ENCODE peak calls at places on chromosomes 16 and 17, in eight cellular contexts. Z is mesothelial cell of epicardium, B is neural crest cell, Y is GM06990, H is ascending aorta, C is dorsolateral prefrontal cortex, F is progenitor cell of endocrine pancreas, I is heart left ventricle. G is an unnamed sample.

GRCh38 chr16:63684116-63684515 is 1437.7 kb downstream of the CDH11 start:
- DNase-seq in Z (no peak), B (no peak), Y (no peak), H (no peak), C (no peak), F (no peak), I (no peak), G (no peak)

GRCh38 chr16:85767569-85767968 is 16.7 kb upstream of the C16orf74 start:
- DNase-seq in Z (no peak), B (no peak), Y (no peak), H (no peak), C (no peak), F (no peak), I (no peak), G (no peak)

GRCh38 chr17:1252203-1252608 is 18.0 kb upstream of the BHLHA9 start:
- DNase-seq in Z (no peak), B (no peak), Y (no peak), H (no peak), C (no peak), F (no peak), I (peak), G (no peak)

GRCh38 chr17:71412803-71413202 is 708.0 kb upstream of the SOX9 start:
- DNase-seq in Z (no peak), B (no peak), Y (no peak), H (no peak), C (no peak), F (no peak), I (no peak), G (no peak)

GRCh38 chr16:1337486-1337885 is 4.0 kb downstream of the BAIAP3 start:
- DNase-seq in Z (no peak), B (no peak), Y (no peak), H (no peak), C (no peak), F (no peak), I (no peak), G (no peak)

GRCh38 chr16:81720973-81721907 is 57.9 kb upstream of the PLCG2 start:
- DNase-seq in Z (no peak), B (no peak), Y (no peak), H (no peak), C (no peak), F (no peak), I (no peak), G (no peak)

GRCh38 chr17:79732804-79733691 is 2.3 kb downstream of the ENPP7 start:
- DNase-seq in Z (no peak), B (no peak), Y (peak), H (no peak), C (no peak), F (no peak), I (no peak), G (no peak)

GRCh38 chr17:273994-274832 is 78.4 kb downstream of the RPH3AL start:
- DNase-seq in Z (peak), B (no peak), Y (no peak), H (no peak), C (peak), F (no peak), I (no peak), G (no peak)

GRCh38 chr16:55357241-55357640 is 33.2 kb downstream of the IRX6 start:
- DNase-seq in Z (no peak), B (no peak), Y (no peak), H (no peak), C (no peak), F (no peak), I (no peak), G (no peak)

GRCh38 chr17:2033128-2033527 is 3.2 kb downstream of the DPH1 start:
- DNase-seq in Z (no peak), B (no peak), Y (no peak), H (no peak), C (no peak), F (no peak), I (no peak), G (no peak)

GRCh38 chr17:64641499-64641898 is 20.6 kb downstream of the SMURF2 start:
- DNase-seq in Z (no peak), B (no peak), Y (no peak), H (no peak), C (no peak), F (no peak), I (no peak), G (no peak)

GRCh38 chr17:27577884-27578717 is 52.9 kb upstream of the LGALS9 start:
- DNase-seq in Z (no peak), B (no peak), Y (no peak), H (no peak), C (no peak), F (no peak), I (no peak), G (no peak)

GRCh38 chr17:31067699-31068184 is 27.0 kb upstream of the NF1 start:
- DNase-seq in Z (no peak), B (no peak), Y (no peak), H (no peak), C (no peak), F (no peak), I (no peak), G (no peak)
- TF ChIP-seq CTCF in Z (no peak), B (no peak), Y (no peak), H (no peak), C (no peak), F (no peak), I (no peak), G (no peak)

DNA sequence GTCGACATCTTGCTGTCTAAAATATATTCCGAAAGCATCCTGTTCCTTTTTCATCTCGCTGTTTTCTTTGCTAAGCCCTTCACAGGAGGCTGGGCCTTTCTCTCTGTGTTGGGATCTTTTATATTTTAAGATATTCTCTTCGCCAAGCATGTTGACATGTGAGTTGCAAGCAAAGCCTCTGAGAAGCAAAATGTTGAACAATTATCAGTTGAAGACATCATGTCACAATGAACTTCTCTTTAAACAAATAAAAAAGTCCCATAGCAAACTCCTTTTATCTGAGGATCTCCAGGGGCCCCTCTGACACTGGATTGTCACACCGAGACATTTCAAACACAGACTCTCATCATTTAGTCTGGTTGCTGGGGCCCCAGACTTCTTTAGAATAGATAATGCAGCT is 497.0 kb downstream of the XYLT1 start:
- DNase-seq in Z (no peak), B (no peak), Y (no peak), H (no peak), C (no peak), F (no peak), I (no peak), G (no peak)
- TF ChIP-seq CTCF in Z (no peak), B (no peak), Y (no peak), H (no peak), C (no peak), F (no peak), I (no peak), G (no peak)

DNA sequence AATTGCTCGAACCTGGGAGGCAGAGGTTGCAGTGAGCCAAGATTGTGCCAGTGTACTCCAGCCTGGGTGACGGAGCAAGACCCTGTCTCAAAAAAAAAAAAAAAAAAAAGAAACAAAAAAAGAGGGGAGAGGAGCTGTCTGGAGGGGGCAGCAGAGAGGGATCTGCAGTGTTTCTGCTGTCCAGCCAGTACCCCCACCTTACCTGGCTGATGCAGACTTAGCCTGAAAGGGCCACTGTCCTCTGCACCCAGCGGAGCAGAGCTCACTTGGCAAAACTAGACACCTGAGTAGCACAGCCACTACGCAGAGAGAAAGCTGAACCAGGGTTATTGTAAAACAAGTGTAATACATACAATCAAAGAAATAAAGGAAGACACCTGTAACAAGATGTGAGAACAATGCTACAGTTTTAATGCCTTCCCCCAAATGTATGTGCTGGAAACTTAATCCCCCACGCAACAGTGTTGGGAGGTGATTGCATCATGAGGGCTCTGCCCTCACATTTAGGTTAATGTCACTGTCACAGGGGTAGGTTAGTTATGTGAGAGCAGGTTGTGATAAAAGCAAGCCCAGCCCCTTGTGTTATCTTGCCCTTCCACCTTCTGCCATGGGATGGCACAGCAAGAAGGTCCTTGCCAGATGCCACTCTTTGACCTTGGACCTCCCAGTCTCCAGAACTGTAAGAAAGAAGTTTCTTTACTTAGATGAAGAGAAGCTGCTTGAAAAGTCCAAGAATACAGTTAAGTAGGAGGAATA is 211.2 kb downstream of the RPTOR start:
- DNase-seq in Z (no peak), B (no peak), Y (no peak), H (no peak), C (no peak), F (no peak), I (no peak), G (no peak)
- TF ChIP-seq CTCF in Z (no peak), B (peak), Y (peak), H (no peak), C (no peak), F (peak), I (no peak), G (no peak)

DNA sequence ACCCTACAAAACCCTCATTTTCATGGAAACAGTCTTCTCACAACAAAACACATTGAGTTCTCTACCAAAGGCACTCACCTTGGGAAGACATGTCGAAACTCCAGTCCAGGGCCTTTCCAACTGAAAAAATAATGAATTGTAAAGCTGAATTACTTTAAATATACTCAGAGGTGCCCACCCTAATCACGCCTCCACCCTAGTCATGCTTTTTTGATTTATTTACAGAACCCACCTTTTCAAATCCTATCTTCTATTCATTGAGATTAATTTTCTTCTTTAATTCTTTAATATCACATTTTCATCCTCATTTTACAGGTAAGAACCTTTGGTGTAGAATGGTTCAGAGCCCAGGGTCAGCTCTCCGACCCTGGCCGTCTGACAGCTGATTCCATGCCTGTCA is at the start of gene CPHXL2:
- DNase-seq in Z (no peak), B (no peak), Y (no peak), H (no peak), C (no peak), F (no peak), I (no peak), G (no peak)
- TF ChIP-seq CTCF in Z (no peak), B (no peak), Y (no peak), H (no peak), C (no peak), F (no peak), I (no peak), G (no peak)

DNA sequence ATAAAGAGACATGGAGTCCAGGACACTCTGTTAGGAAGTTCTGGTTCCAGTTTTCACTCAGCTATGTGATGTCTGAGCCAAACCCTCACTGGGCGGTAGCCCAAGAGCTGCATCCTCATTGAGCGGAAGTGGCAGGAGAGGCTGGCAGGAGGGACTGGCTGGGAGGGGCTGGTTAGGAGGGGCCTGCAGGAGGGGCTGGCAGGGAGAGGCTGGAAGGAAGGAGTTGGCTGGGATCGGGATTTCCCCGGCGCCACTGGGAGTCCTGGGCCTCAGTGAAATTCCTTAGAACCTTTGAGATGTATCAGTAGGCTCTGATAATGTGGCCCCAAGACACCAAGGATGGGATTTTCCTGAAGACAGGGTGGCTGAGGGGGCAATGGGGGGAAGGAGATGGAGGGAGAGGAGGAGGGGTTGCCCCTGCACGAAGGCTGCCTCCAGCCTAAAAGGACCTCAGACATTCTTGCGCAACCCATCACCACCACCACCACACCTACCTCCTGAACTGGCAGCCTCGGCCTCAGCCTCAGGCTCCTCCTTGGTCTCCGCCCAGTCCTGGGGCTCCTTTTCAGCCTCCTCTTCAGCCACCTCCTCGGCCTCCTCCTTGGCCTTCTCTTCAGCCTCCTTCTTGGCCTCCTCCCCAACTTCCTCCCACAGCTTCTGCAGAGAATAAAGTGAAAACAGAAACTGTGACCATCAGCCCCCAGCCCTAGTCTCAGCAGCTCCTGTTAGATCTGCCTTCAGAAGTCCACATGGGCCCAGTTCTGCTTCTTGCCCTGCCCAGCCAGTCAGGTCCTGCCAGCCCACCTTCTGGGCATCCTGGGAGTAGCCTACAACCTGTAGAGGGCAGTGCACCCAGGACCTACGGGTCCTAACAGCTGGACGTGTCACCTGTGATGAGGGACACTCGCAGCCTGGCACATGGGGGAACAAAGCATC is 31.7 kb downstream of the CNGB1 start:
- DNase-seq in Z (no peak), B (no peak), Y (no peak), H (no peak), C (no peak), F (no peak), I (peak), G (no peak)
- TF ChIP-seq CTCF in Z (no peak), B (no peak), Y (peak), H (no peak), C (no peak), F (peak), I (no peak), G (no peak)

GRCh38 chr16:30446203-30446595 is 525 bp upstream of the SEPHS2 start:
- DNase-seq in Z (no peak), B (no peak), Y (no peak), H (no peak), C (no peak), F (no peak), I (no peak), G (no peak)

GRCh38 chr16:30444231-30445148 is 1.2 kb downstream of the SEPHS2 start:
- DNase-seq in Z (no peak), B (no peak), Y (no peak), H (no peak), C (no peak), F (no peak), I (no peak), G (no peak)

GRCh38 chr16:30445149-30445407 is 596 bp downstream of the SEPHS2 start:
- DNase-seq in Z (no peak), B (no peak), Y (no peak), H (no peak), C (no peak), F (no peak), I (no peak), G (no peak)

GRCh38 chr16:30447512-30448226 is 2.0 kb upstream of the SEPHS2 start:
- DNase-seq in Z (no peak), B (no peak), Y (no peak), H (no peak), C (no peak), F (no peak), I (no peak), G (no peak)

DNA sequence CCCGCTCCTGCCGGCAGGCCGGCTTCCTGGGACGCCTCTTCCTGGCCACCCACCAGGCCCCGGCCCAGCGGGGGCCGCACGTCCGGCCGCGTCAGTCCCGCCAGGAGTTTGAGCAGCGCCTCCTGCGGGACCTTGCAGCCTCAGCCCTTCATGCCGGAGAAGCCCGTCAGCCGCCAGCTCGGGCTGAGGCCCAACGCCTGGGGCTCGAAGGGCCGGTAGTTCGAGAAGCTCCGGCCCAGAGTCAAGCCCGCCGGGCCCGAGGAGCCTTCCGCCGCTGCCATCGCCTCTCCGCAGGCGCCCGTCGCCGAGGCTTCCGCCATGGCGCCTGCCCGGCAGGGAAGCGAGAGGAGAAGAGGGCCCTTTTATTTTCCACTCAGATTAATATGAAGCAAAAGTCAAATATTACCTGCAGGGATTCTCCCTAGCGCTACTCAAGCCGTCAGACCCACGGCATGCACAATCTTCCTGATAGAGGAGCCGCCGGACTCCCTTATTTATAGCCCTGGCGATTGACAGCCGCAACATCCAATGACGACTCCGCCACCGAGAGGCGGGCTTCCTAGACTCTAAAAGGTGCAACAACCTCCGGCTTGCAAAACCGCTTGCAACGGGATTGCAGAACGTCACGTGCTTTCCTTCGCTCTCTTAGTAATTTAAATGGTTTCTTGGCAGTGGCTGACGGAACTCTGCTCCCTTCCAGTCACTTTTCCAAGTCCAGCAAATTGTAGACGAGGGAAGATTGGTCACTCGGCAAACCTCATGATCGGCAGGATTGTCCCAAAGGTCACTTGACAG is at the start of gene SEPHS2:
- DNase-seq in Z (peak), B (peak), Y (peak), H (peak), C (peak), F (peak), I (peak), G (peak)
- TF ChIP-seq CTCF in Z (peak), B (peak), Y (peak), H (peak), C (peak), F (peak), I (peak), G (peak)

DNA sequence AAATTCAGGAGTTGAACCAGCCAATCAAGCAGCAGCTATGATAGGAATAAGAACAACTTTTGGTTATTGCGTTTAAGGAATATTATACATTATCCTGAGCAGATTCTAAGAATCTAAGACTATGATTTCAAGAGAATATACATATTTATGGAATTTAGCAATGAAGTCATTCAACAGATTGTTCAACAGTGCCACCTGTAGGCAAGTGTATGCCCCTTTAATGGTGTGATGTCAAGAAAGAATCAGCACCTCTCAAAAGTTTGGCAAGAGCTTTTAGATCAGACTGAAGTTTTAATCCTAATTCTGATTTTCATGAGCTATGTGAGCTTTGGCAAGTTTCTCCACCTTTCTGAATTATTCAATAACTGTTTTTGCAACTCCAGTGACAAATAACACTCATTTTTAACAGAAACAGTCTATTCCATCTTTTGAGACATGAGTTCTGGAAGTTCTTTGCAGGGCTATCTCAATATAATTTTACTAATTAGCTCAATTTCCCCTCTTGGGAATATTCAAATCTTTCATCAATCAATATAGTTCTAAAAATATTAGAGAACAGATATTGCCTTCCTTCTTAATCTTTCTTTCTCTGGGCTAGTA is 474.3 kb upstream of the TOM1L1 start:
- DNase-seq in Z (no peak), B (peak), Y (no peak), H (no peak), C (no peak), F (no peak), I (no peak), G (no peak)
- TF ChIP-seq CTCF in Z (no peak), B (peak), Y (peak), H (no peak), C (peak), F (peak), I (no peak), G (no peak)

GRCh38 chr17:58312824-58313223 is 15.8 kb downstream of the TSPOAP1 start:
- DNase-seq in Z (no peak), B (no peak), Y (no peak), H (no peak), C (no peak), F (no peak), I (no peak), G (no peak)
- TF ChIP-seq CTCF in Z (no peak), B (no peak), Y (no peak), H (no peak), C (no peak), F (no peak), I (no peak), G (no peak)

GRCh38 chr16:78464833-78465232 is 365.4 kb downstream of the WWOX start:
- DNase-seq in Z (no peak), B (no peak), Y (no peak), H (no peak), C (no peak), F (no peak), I (no peak), G (no peak)

GRCh38 chr16:78465730-78466129 is 366.3 kb downstream of the WWOX start:
- DNase-seq in Z (no peak), B (no peak), Y (no peak), H (no peak), C (no peak), F (no peak), I (no peak), G (no peak)

GRCh38 chr16:78461496-78461938 is 362.1 kb downstream of the WWOX start:
- DNase-seq in Z (no peak), B (no peak), Y (no peak), H (no peak), C (no peak), F (no peak), I (no peak), G (no peak)

GRCh38 chr16:78462261-78463208 is 363.1 kb downstream of the WWOX start:
- DNase-seq in Z (no peak), B (no peak), Y (no peak), H (no peak), C (no peak), F (no peak), I (no peak), G (no peak)

GRCh38 chr16:78463591-78463990 is 364.1 kb downstream of the WWOX start:
- DNase-seq in Z (no peak), B (no peak), Y (no peak), H (no peak), C (no peak), F (no peak), I (no peak), G (no peak)
- TF ChIP-seq CTCF in Z (no peak), B (no peak), Y (no peak), H (no peak), C (no peak), F (no peak), I (no peak), G (no peak)